ENCODE peak calls at places on chromosomes 11 and 22, in seven cellular contexts. T is body of pancreas; C is HEK293T; W is non-pigmented ciliary epithelial cell; A is SW480; J is activated CD8-positive, alpha-beta memory T cell treated with anti-CD3 and anti-CD28 coated beads, Interleukin-2, amount 50 U/mL, for 48 hours; V is NCI-H2171. N is an unnamed sample.
A peak's percentile ranks its signal among the peaks of the same experiment; 100 is the strongest.

GRCh38 chr22:23431337-23432072 is 148.6 kb downstream of the IGLL1 start:
- DNase-seq in J (no peak), V (no peak), W (no peak), A (no peak), C (peak; percentile 19), T (no peak), N (no peak)

GRCh38 chr11:117822031-117822521 is 2.5 kb downstream of the FXYD2 start:
- DNase-seq in W (no peak), T (peak; percentile 67), J (peak; percentile 82), C (peak; percentile 55), A (no peak), V (no peak), N (no peak)

GRCh38 chr11:33941637-33942160 is 49.8 kb upstream of the LMO2 start:
- DNase-seq in C (no peak), W (no peak), J (no peak), A (peak; percentile 93), T (no peak), V (no peak), N (no peak)

GRCh38 chr22:32764330-32765116 is 37.0 kb upstream of the TIMP3 start:
- DNase-seq in C (no peak), W (peak; percentile 85), V (no peak), T (peak; percentile 25), J (no peak), A (no peak), N (peak; percentile 27)

GRCh38 chr11:117064275-117064674 is 34.0 kb downstream of the SIK3 start:
- DNase-seq in V (no peak), C (no peak), W (no peak), T (no peak), A (no peak), J (no peak), N (no peak)

GRCh38 chr22:46150615-46151423 is 493 bp downstream of the PPARA start:
- DNase-seq in J (peak; percentile 82), T (peak; percentile 46), V (no peak), A (peak; percentile 7), W (no peak), C (peak; percentile 67), N (no peak)

GRCh38 chr11:121466063-121466794 is 13.5 kb upstream of the SORL1-AS1 start:
- DNase-seq in J (peak; percentile 75), V (peak; percentile 72), T (peak; percentile 92), C (peak; percentile 61), W (peak; percentile 83), A (peak; percentile 98), N (no peak)

GRCh38 chr11:67320011-67320410 is 16.7 kb downstream of the SSH3 start:
- DNase-seq in T (no peak), C (no peak), V (no peak), J (no peak), A (no peak), W (no peak), N (no peak)

GRCh38 chr11:74307409-74307808 is 4.0 kb downstream of the P4HA3 start:
- DNase-seq in C (no peak), V (no peak), T (peak; percentile 21), J (no peak), W (no peak), A (no peak), N (no peak)

GRCh38 chr11:62103141-62103540 is 20.7 kb upstream of the INCENP start:
- DNase-seq in C (no peak), V (no peak), J (no peak), T (no peak), W (no peak), A (no peak), N (no peak)

GRCh38 chr22:42769574-42770447 is 49.1 kb upstream of the A4GALT start:
- DNase-seq in C (no peak), T (peak; percentile 86), V (no peak), W (peak; percentile 72), A (peak; percentile 78), J (no peak), N (no peak)

GRCh38 chr11:131392528-131393255 is 22.3 kb downstream of the NTM start:
- DNase-seq in J (no peak), A (peak; percentile 32), W (no peak), V (no peak), C (no peak), T (no peak), N (no peak)